ENCODE peak calls at places on chromosomes 4 and X, in eight cellular contexts. U is naive thymus-derived CD4-positive, alpha-beta T cell; Y is keratinocyte; W is heart left ventricle; C is PC-3; Z is epithelial cell of prostate; I is endodermal cell; G is lower lobe of right lung. J is an unnamed sample.

GRCh38 chrX:134171661-134172587 is 65.1 kb upstream of the CCDC160 start:
- DNase-seq in C (no peak), U (peak), Y (no peak), Z (no peak), W (peak), G (no peak), I (peak), J (peak)

GRCh38 chrX:135688137-135688536 is 25.3 kb upstream of the CT45A1 start:
- DNase-seq in G (no peak), W (no peak), U (no peak), Z (no peak), C (peak), Y (no peak), I (peak), J (no peak)

GRCh38 chrX:136094962-136095361 is 52.4 kb upstream of the FHL1 start:
- DNase-seq in Z (no peak), G (no peak), W (no peak), U (no peak), I (no peak), C (peak), Y (no peak), J (no peak)

GRCh38 chr4:118112647-118113046 is 78.4 kb downstream of the NDST3 start:
- DNase-seq in I (no peak), C (no peak), G (no peak), Y (no peak), W (no peak), Z (no peak), U (no peak), J (no peak)

GRCh38 chrX:134949271-134949670 is 41.5 kb upstream of the SMIM10 start:
- DNase-seq in U (no peak), Y (no peak), G (no peak), C (peak), I (no peak), W (no peak), Z (no peak), J (no peak)

GRCh38 chr4:48047421-48047844 is 30.9 kb downstream of the NIPAL1 start:
- DNase-seq in W (peak), Y (no peak), U (peak), I (no peak), C (no peak), G (no peak), Z (no peak), J (peak)

GRCh38 chrX:13162772-13163171 is 118.4 kb upstream of the FAM9C start:
- DNase-seq in G (no peak), U (no peak), C (no peak), I (no peak), W (no peak), Y (no peak), Z (no peak), J (peak)

GRCh38 chr4:81722229-81722900 is 250.7 kb upstream of the RASGEF1B start:
- DNase-seq in G (no peak), Z (no peak), C (no peak), Y (no peak), U (no peak), I (no peak), W (no peak), J (peak)

GRCh38 chr4:82681759-82682158 is 116.8 kb downstream of the SCD5 start:
- DNase-seq in I (no peak), C (no peak), U (no peak), Z (no peak), Y (no peak), W (no peak), G (no peak), J (no peak)

GRCh38 chr4:154399259-154399974 is 92.2 kb downstream of the DCHS2 start:
- DNase-seq in W (no peak), C (peak), G (no peak), Z (no peak), I (no peak), U (no peak), Y (no peak), J (peak)

GRCh38 chr4:123299212-123299651 is 97.4 kb upstream of the SPRY1 start:
- DNase-seq in I (no peak), U (no peak), Y (no peak), Z (peak), G (no peak), C (peak), W (no peak), J (no peak)

GRCh38 chr4:69503558-69503957 is 7.9 kb upstream of the UGT2B4 start:
- DNase-seq in W (no peak), U (no peak), C (no peak), I (peak), Y (no peak), Z (no peak), G (no peak), J (no peak)

GRCh38 chrX:43345166-43345565 is 310.9 kb upstream of the MAOA start:
- DNase-seq in Z (no peak), G (no peak), C (no peak), I (no peak), Y (no peak), U (no peak), W (no peak), J (no peak)

GRCh38 chr4:181520790-181521189 is 722.4 kb upstream of the TENM3 start:
- DNase-seq in G (no peak), Y (no peak), C (no peak), U (no peak), W (no peak), Z (no peak), I (no peak), J (no peak)

GRCh38 chrX:80011522-80011921 is 3.0 kb upstream of the TBX22 start:
- DNase-seq in Y (no peak), I (no peak), G (no peak), U (no peak), Z (no peak), C (no peak), W (no peak), J (no peak)

GRCh38 chr4:107755841-107756356 is 35.9 kb upstream of the PAPSS1 start:
- DNase-seq in Y (no peak), G (no peak), C (no peak), U (no peak), Z (no peak), W (no peak), I (no peak), J (peak)

GRCh38 chr4:157713342-157713741 is 459.5 kb downstream of the GASK1B start:
- DNase-seq in U (no peak), G (no peak), Z (no peak), I (no peak), C (peak), W (no peak), Y (no peak), J (peak)

GRCh38 chr4:34328939-34329338 is 1915.4 kb downstream of the ARAP2 start:
- DNase-seq in C (no peak), Y (no peak), I (no peak), Z (no peak), G (no peak), U (no peak), W (no peak), J (no peak)

GRCh38 chr4:133969202-133969873 is 232.3 kb downstream of the PABPC4L start:
- DNase-seq in Y (no peak), C (no peak), G (no peak), W (peak), U (no peak), I (no peak), Z (peak), J (peak)

GRCh38 chr4:187071896-187072295 is 348.2 kb upstream of the FAT1 start:
- DNase-seq in G (no peak), Y (no peak), Z (no peak), I (no peak), W (no peak), U (no peak), C (no peak), J (no peak)

GRCh38 chrX:133495464-133496391 is 80.4 kb upstream of the GPC4 start:
- DNase-seq in Y (no peak), Z (no peak), G (no peak), W (no peak), I (no peak), C (no peak), U (no peak), J (peak)

GRCh38 chr4:2961411-2962098 is 1.7 kb downstream of the NOP14 start:
- DNase-seq in Y (no peak), I (peak), C (no peak), U (peak), W (no peak), Z (no peak), G (no peak), J (no peak)

GRCh38 chr4:87481342-87481741 is 47.8 kb downstream of the SPARCL1 start:
- DNase-seq in Y (no peak), Z (no peak), G (no peak), C (no peak), U (no peak), I (no peak), W (no peak), J (no peak)

GRCh38 chrX:117510453-117510852 is 606.2 kb downstream of the KLHL13 start:
- DNase-seq in U (no peak), Y (no peak), W (no peak), G (no peak), I (no peak), C (no peak), Z (no peak), J (peak)

GRCh38 chrX:112760697-112761096 is 79.9 kb downstream of the AMOT start:
- DNase-seq in Y (no peak), W (no peak), G (no peak), Z (no peak), U (no peak), I (no peak), C (no peak), J (no peak)

GRCh38 chr4:7132730-7133582 is 59.4 kb upstream of the SORCS2 start:
- DNase-seq in G (no peak), C (no peak), Z (no peak), W (no peak), I (no peak), Y (no peak), U (no peak), J (no peak)

GRCh38 chr4:81427605-81427922 is 44.1 kb downstream of the RASGEF1B start:
- DNase-seq in Y (no peak), C (no peak), Z (no peak), G (no peak), U (no peak), W (no peak), I (peak), J (no peak)

GRCh38 chr4:107167051-107167450 is 130.9 kb upstream of the DKK2 start:
- DNase-seq in W (no peak), Y (no peak), Z (no peak), G (no peak), C (no peak), I (no peak), U (no peak), J (no peak)

GRCh38 chrX:6909396-6909795 is 238.1 kb upstream of the STS start:
- DNase-seq in W (no peak), C (no peak), I (no peak), U (no peak), Z (no peak), G (no peak), Y (no peak), J (no peak)

GRCh38 chrX:6910218-6910617 is 237.3 kb upstream of the STS start:
- DNase-seq in G (no peak), W (no peak), I (no peak), Z (no peak), Y (no peak), U (no peak), C (no peak), J (no peak)
- H3K27ac ChIP-seq in G (no peak), W (no peak), I (no peak), Z (no peak), Y (no peak), U (no peak), C (no peak), J (no peak)

GRCh38 chrX:137684591-137684990 is 118.7 kb downstream of the ZIC3 start:
- DNase-seq in W (no peak), C (no peak), U (no peak), Z (no peak), I (no peak), Y (no peak), G (no peak), J (no peak)
- H3K27ac ChIP-seq in W (no peak), C (no peak), U (no peak), Z (no peak), I (peak), Y (no peak), G (no peak), J (no peak)

GRCh38 chr4:60657802-60658201 is 542.3 kb upstream of the ADGRL3 start:
- DNase-seq in C (no peak), U (no peak), G (no peak), Z (no peak), W (no peak), Y (no peak), I (no peak), J (no peak)
- H3K27ac ChIP-seq in C (no peak), U (no peak), G (no peak), Z (no peak), W (no peak), Y (no peak), I (no peak), J (no peak)

DNA sequence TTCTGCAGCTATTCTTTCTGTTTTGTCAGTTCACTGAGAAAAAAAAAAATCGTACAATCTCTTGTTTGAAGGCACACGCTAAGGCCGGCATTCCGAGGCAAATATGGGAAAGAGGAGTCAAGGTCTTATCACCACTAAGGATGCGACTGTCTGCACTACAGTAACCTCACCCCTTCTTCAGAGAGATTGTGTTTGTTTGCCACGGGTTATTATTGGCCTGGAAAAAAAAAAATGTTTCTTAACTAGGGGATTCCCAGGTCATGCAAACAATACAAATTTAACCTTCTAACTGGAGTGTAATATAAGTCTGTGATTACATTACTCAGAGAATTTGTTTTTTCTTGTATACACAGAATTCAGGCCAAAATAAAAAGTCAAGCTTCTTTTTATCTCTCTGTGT is 168.3 kb downstream of the TMA16 start:
- DNase-seq in I (no peak), Z (no peak), U (no peak), W (no peak), Y (no peak), C (no peak), G (no peak), J (no peak)
- H3K27ac ChIP-seq in I (no peak), Z (no peak), U (no peak), W (no peak), Y (no peak), C (no peak), G (no peak), J (no peak)

GRCh38 chrX:23662853-23663252 is 4.4 kb upstream of the PRDX4 start:
- DNase-seq in U (no peak), W (no peak), Y (no peak), G (no peak), Z (peak), C (no peak), I (no peak), J (no peak)

GRCh38 chrX:23660766-23661132 is 6.5 kb upstream of the PRDX4 start:
- DNase-seq in W (no peak), U (no peak), Z (no peak), I (no peak), G (no peak), Y (no peak), C (no peak), J (no peak)

GRCh38 chrX:23659339-23659738 is 8.0 kb upstream of the PRDX4 start:
- DNase-seq in W (no peak), G (no peak), Y (no peak), U (no peak), C (no peak), I (no peak), Z (no peak), J (no peak)

GRCh38 chrX:23661671-23662070 is 5.6 kb upstream of the PRDX4 start:
- DNase-seq in U (no peak), Y (no peak), Z (no peak), I (no peak), W (no peak), G (no peak), C (no peak), J (no peak)

DNA sequence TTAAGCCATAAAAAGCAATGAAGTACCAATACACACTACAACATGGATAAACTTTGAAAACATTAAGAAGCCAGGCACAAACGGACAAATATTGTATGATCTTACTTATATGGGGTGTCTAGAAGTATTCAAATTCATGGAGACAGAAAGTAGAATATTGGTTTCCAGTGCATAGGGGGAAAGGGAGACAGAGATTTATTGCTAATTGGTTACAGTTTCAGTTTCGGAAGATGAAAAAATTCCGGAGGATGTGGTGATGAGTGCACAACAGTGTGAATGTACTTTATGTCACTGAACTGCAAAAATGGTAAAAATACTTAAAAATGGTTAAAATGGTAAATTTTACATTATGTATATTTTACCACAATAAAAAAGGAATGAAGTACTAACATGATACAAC is 5.1 kb upstream of the PRDX4 start:
- DNase-seq in Y (no peak), I (no peak), Z (no peak), G (no peak), W (no peak), U (peak), C (no peak), J (peak)
- H3K27ac ChIP-seq in Y (no peak), I (no peak), Z (no peak), G (no peak), W (peak), U (no peak), C (no peak), J (no peak)

GRCh38 chrX:48493890-48494364 is 14.9 kb upstream of the PORCN start:
- DNase-seq in G (no peak), I (peak), U (no peak), Z (no peak), W (no peak), Y (no peak), C (peak), J (peak)

GRCh38 chrX:48490661-48491060 is 14.7 kb downstream of the FTSJ1 start:
- DNase-seq in U (no peak), Z (no peak), W (no peak), Y (peak), G (no peak), I (no peak), C (peak), J (no peak)

GRCh38 chrX:48489892-48490291 is 13.9 kb downstream of the FTSJ1 start:
- DNase-seq in Z (no peak), I (no peak), U (no peak), G (no peak), C (no peak), W (no peak), Y (no peak), J (no peak)

GRCh38 chrX:48492293-48492910 is 16.4 kb upstream of the PORCN start:
- DNase-seq in W (no peak), Z (no peak), Y (no peak), G (no peak), U (no peak), I (no peak), C (peak), J (no peak)

GRCh38 chrX:48491809-48492208 is 15.8 kb downstream of the FTSJ1 start:
- DNase-seq in W (no peak), G (no peak), Y (no peak), I (no peak), Z (no peak), U (no peak), C (no peak), J (no peak)
- H3K27ac ChIP-seq in W (no peak), G (no peak), Y (peak), I (no peak), Z (peak), U (no peak), C (peak), J (no peak)